ENCODE peak calls at places on chromosomes 16 and 17, in ten cellular contexts. I, Y, W, H, V, A, K, X, C and B are unnamed samples.

GRCh38 chr17:82457790-82458129 is 781 bp upstream of the NARF start:
- DNase-seq in Y (no peak), W (no peak), A (no peak), K (no peak), X (no peak), V (no peak), C (no peak), I (no peak), H (no peak), B (no peak)

GRCh38 chr16:22675745-22676540 is 138.0 kb upstream of the HS3ST2 start:
- DNase-seq in I (no peak), V (no peak), A (no peak), X (no peak), C (no peak), W (no peak), Y (no peak), H (no peak), K (no peak), B (no peak)

GRCh38 chr16:49194499-49195260 is 87.0 kb downstream of the CBLN1 start:
- DNase-seq in Y (no peak), V (no peak), I (peak), X (no peak), W (no peak), A (no peak), C (no peak), H (no peak), K (no peak), B (no peak)

GRCh38 chr17:9937164-9937835 is 32.2 kb upstream of the RCVRN start:
- DNase-seq in X (no peak), K (no peak), I (no peak), H (peak), V (no peak), W (no peak), C (no peak), Y (peak), A (peak), B (no peak)

GRCh38 chr16:4499196-4499555 is 23.0 kb downstream of the HMOX2 start:
- DNase-seq in A (no peak), W (no peak), X (no peak), C (no peak), I (no peak), K (no peak), H (no peak), Y (no peak), V (no peak), B (no peak)

GRCh38 chr17:70519300-70519699 is 350.0 kb downstream of the KCNJ2 start:
- DNase-seq in K (no peak), A (no peak), W (no peak), C (no peak), I (no peak), Y (no peak), H (no peak), X (no peak), V (no peak), B (no peak)

GRCh38 chr17:35846055-35846809 is 22.5 kb downstream of the HEATR9 start:
- DNase-seq in A (no peak), Y (no peak), K (no peak), V (no peak), W (no peak), H (no peak), X (no peak), C (no peak), I (no peak), B (no peak)

GRCh38 chr17:60321336-60322055 is 70.4 kb downstream of the USP32 start:
- DNase-seq in V (no peak), A (no peak), C (no peak), X (no peak), I (no peak), K (no peak), H (no peak), Y (no peak), W (no peak), B (no peak)

DNA sequence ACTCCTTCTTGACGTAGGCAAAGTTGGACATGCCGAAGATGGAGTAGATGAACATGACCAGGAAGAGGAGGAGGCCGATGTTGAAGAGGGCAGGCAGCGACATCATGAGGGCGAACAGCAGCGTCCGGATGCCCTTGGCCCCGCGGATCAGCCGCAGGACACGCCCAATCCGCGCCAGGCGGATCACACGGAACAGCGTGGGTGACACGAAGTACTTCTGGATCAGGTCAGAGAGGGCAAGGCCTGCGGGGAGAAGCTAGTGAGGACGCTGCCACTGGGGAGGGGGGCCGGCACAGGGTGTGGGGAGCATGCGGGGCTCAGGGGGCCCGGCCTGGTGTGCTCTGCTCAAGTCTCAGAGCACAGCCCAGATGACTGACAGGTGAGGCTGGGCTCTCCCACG is 9.6 kb upstream of the CD79B start:
- DNase-seq in A (no peak), W (no peak), V (no peak), I (no peak), K (no peak), Y (no peak), C (no peak), H (no peak), X (no peak), B (peak)
- TF ChIP-seq POLR2AphosphoS5 in A (no peak), W (no peak), V (no peak), I (no peak), K (no peak), Y (no peak), C (no peak), H (no peak), X (no peak), B (peak)

GRCh38 chr17:3893003-3893719 is at the start of gene CAMKK1:
- DNase-seq in A (peak), K (peak), Y (peak), V (peak), I (peak), W (peak), C (peak), X (peak), H (peak), B (peak)
- H3K4me3 ChIP-seq in A (peak), K (peak), Y (peak), V (peak), I (peak), W (peak), C (peak), X (peak), H (peak), B (peak)

GRCh38 chr16:30371248-30371816 is 1.0 kb upstream of the TBC1D10B start:
- DNase-seq in W (no peak), A (no peak), X (no peak), Y (no peak), K (no peak), I (no peak), H (no peak), C (no peak), V (no peak), B (no peak)
- TF ChIP-seq POLR2A in W (no peak), A (no peak), X (peak), Y (peak), K (no peak), I (no peak), H (no peak), C (no peak), V (no peak), B (no peak)

GRCh38 chr17:43371227-43371821 is 27.5 kb upstream of the ARL4D start:
- DNase-seq in A (no peak), X (no peak), V (no peak), I (no peak), Y (no peak), H (no peak), W (no peak), K (no peak), C (no peak), B (no peak)

GRCh38 chr17:43366809-43367587 is 31.8 kb upstream of the ARL4D start:
- DNase-seq in A (no peak), Y (no peak), C (peak), V (no peak), H (no peak), W (no peak), I (no peak), K (no peak), X (no peak), B (no peak)

GRCh38 chr17:43367588-43368242 is 31.1 kb upstream of the ARL4D start:
- DNase-seq in X (no peak), V (no peak), I (no peak), W (peak), H (no peak), K (no peak), A (no peak), C (peak), Y (no peak), B (no peak)

GRCh38 chr17:43369986-43370385 is 28.8 kb upstream of the ARL4D start:
- DNase-seq in Y (no peak), A (peak), V (no peak), H (no peak), K (no peak), C (no peak), I (no peak), W (no peak), X (no peak), B (no peak)

DNA sequence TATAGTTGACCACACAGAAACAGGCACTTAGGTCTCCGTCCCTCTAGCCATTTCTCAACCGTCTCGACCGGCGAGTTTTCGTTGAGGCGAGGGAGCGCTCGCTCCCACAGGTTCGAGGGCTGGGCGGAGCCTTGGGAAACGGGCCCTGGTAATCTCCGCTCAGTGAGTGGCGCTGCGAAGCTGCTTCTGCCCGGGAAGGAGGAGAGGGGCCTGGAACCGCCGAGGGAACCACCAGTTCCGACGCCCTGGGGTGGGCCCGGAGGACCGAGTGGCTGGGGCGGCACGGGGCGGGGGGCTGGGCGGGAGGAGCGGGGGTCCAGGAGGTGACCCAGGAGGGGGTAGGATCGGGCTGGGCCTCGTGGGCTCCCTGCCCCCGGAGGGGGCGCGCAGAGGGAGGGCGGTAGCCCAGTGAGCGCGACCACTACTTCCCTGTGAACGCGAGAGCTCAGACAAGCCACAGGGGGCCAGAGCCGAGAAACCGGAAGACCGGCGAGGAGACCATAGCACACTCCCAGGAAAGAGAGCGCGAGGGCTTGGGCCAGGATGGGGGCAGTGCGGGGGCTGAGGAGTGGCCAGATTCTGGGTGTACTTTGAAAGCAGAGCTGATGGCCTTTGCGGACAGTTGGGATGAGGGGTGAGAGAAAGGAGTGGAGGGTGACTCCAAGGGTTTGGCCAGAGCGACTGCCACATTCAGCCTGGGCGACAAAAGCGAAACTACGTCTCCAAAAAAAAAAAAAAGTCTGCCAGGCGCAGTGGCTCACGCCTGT is 29.9 kb upstream of the ARL4D start:
- DNase-seq in K (peak), A (peak), X (peak), I (peak), Y (peak), W (peak), C (peak), V (peak), H (peak), B (peak)
- TF ChIP-seq POLR2AphosphoS5 in K (peak), A (peak), X (peak), I (peak), Y (peak), W (no peak), C (peak), V (peak), H (no peak), B (peak)

DNA sequence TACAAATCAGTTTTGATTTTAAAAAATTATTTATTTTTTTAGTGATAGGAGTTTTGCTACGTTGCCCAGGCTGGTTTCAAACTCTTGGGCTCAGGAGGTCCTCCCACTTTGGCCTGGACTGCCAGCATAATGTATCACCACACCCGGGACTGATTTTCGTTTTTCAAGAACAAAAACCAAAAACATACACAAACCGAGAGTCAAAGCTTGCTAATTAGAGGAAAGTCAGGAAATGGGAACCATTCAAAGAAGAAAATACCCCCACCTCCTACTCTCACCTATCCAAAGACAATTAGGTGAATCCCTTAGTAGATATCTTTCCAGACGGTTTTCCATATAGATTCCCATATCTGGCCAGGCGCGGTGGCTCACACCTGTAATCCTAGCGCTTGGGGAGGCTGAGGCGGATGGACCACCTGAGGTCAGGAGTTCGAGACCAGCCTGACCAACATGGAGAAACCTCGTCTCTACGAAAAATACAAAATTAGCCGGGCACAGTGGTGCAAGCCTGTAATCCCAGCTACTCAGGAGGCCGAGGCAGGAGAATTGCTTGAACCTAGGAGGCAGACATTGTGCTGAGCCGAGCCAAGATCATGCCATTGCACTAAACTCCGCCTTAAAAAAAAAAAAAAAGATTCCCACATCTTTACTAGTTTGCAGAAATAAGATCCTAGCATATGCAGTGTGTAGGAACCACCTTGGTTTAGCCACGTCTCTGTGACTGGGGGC is 883 bp upstream of the SPN start:
- DNase-seq in A (no peak), H (no peak), W (no peak), K (no peak), X (no peak), I (no peak), V (no peak), Y (no peak), C (no peak), B (no peak)
- H3K4me3 ChIP-seq in A (no peak), H (no peak), W (no peak), K (peak), X (no peak), I (no peak), V (no peak), Y (no peak), C (no peak), B (peak)